ENCODE peak calls at places on chromosomes 7 and 10, in six cellular contexts. U, I, E, D, R and P are unnamed samples.
A peak's percentile ranks its signal among the peaks of the same experiment; 100 is the strongest.

GRCh38 chr7:140146574-140146973 is 30.2 kb downstream of the KDM7A start:
- DNase-seq in D (no peak), U (no peak), I (no peak), R (no peak), E (no peak), P (no peak)

GRCh38 chr7:150863946-150864345 is 11.6 kb downstream of the AOC1 start:
- DNase-seq in E (no peak), I (no peak), U (no peak), D (no peak), R (no peak), P (no peak)

GRCh38 chr7:101232141-101232821 is 5.3 kb downstream of the CLDN15 start:
- DNase-seq in R (peak; percentile 73), U (peak; percentile 87), D (no peak), I (no peak), E (no peak), P (no peak)

GRCh38 chr10:116216676-116217075 is 56.3 kb downstream of the GFRA1 start:
- DNase-seq in U (no peak), D (no peak), E (no peak), R (no peak), I (no peak), P (no peak)

GRCh38 chr10:24446739-24447138 is 237.8 kb downstream of the KIAA1217 start:
- DNase-seq in D (no peak), I (peak; percentile 88), U (no peak), R (no peak), E (no peak), P (no peak)

GRCh38 chr7:77674878-77675277 is 21.4 kb upstream of the RSBN1L start:
- DNase-seq in R (peak; percentile 57), U (no peak), I (no peak), D (no peak), E (no peak), P (no peak)

GRCh38 chr10:115390607-115391006 is 297.4 kb downstream of the ATRNL1 start:
- DNase-seq in R (no peak), U (no peak), I (no peak), E (no peak), D (no peak), P (no peak)

GRCh38 chr7:37311282-37311868 is 137.3 kb downstream of the ELMO1 start:
- DNase-seq in R (no peak), I (no peak), D (no peak), E (no peak), U (no peak), P (peak; percentile 46)

GRCh38 chr10:73650537-73651331 is 5.1 kb downstream of the SYNPO2L start:
- DNase-seq in E (peak; percentile 53), R (no peak), U (no peak), D (no peak), I (peak; percentile 65), P (no peak)

GRCh38 chr10:73653195-73653594 is 2.6 kb downstream of the SYNPO2L start:
- DNase-seq in I (no peak), R (no peak), D (no peak), E (no peak), U (no peak), P (no peak)

GRCh38 chr10:73655257-73655989 is 406 bp downstream of the SYNPO2L start:
- DNase-seq in U (no peak), R (no peak), D (no peak), I (no peak), E (peak; percentile 48), P (no peak)

GRCh38 chr10:73655990-73656298 is at the start of gene SYNPO2L:
- DNase-seq in U (no peak), D (no peak), R (no peak), I (no peak), E (no peak), P (no peak)

DNA sequence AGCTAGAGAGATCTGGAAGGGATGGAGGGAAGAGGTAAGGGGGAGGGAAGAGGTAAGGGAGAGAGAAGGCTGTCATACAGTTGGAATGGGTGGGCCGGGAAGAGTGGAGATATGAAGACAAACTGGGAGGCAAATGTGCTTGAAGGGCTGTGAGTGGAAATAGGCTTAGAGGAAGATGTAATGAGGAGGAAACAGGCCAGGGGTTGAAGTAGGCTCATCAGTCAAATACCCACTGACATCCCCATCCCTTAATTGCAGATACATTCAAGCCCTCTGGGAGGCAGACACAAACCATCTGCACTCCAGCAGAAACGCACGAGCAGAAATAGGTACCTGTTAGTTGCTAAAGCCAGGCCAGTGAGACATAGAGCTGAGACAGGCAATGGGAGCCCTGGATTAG is 2.1 kb downstream of the SYNPO2L start:
- DNase-seq in I (no peak), R (no peak), D (no peak), U (no peak), E (peak; percentile 55), P (no peak)
- TF ChIP-seq CTCF in I (peak; percentile 28), R (no peak), D (no peak), U (no peak), E (peak; percentile 36), P (no peak)

GRCh38 chr7:70640266-70640833 is 491.6 kb upstream of the GALNT17 start:
- DNase-seq in E (no peak), U (no peak), R (no peak), D (no peak), I (peak; percentile 59), P (no peak)
- TF ChIP-seq CTCF in E (no peak), U (no peak), R (no peak), D (no peak), I (no peak), P (no peak)

DNA sequence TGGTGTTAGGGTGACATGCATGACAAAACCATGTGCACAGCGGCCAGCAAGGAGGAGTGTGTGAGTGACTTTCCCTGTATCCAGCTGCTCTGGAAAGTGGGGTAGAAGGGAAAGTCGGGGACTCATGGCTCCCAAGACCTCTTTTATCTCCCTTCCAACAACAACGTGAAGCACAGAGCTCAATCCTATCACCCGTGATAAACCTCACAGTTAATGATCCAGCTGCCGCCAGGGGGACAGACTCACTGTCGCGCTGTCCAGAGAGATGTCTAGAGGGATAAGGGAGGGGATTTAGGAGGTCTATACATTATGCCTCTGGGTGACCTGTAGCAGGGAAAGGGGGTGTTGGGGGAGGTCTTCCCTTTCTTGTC is 83.9 kb upstream of the SMNDC1 start:
- DNase-seq in U (no peak), I (no peak), R (no peak), D (no peak), E (no peak), P (no peak)
- TF ChIP-seq CTCF in U (peak; percentile 15), I (peak; percentile 48), R (no peak), D (no peak), E (no peak), P (no peak)

GRCh38 chr7:4074407-4074806 is 607.7 kb upstream of the FOXK1 start:
- DNase-seq in U (no peak), D (no peak), E (no peak), I (no peak), R (no peak), P (no peak)
- TF ChIP-seq CTCF in U (no peak), D (no peak), E (no peak), I (no peak), R (no peak), P (no peak)